ENCODE peak calls at places on chromosome 20, in six cellular contexts. D is BE2C, Q is GM23338, T is Calu3, L is ascending aorta, X is GM20000. K is an unnamed sample.

GRCh38 chr20:297925-298754 is 770 bp downstream of the ZCCHC3 start:
- DNase-seq in Q (peak; percentile 51), D (peak; percentile 25), L (no peak), T (peak; percentile 45), X (peak; percentile 70), K (no peak)

GRCh38 chr20:36941403-36941835 is 10.1 kb downstream of the SAMHD1 start:
- DNase-seq in Q (no peak), D (peak; percentile 19), T (no peak), L (no peak), X (no peak), K (no peak)

GRCh38 chr20:57613481-57613921 is 6.7 kb downstream of the ZBP1 start:
- DNase-seq in X (no peak), T (no peak), Q (no peak), L (no peak), D (no peak), K (no peak)

GRCh38 chr20:17691758-17692157 is 8.0 kb upstream of the BANF2 start:
- DNase-seq in D (no peak), X (no peak), Q (no peak), T (no peak), L (no peak), K (no peak)

GRCh38 chr20:13492001-13492480 is 146.7 kb downstream of the TASP1 start:
- DNase-seq in Q (peak; percentile 89), T (peak; percentile 18), D (no peak), X (no peak), L (no peak), K (no peak)

GRCh38 chr20:47971321-47971781 is 186.1 kb upstream of the SULF2 start:
- DNase-seq in X (no peak), T (no peak), L (no peak), Q (peak; percentile 2), D (no peak), K (no peak)

GRCh38 chr20:10848810-10849370 is 175.1 kb upstream of the JAG1 start:
- DNase-seq in T (peak; percentile 18), L (no peak), X (no peak), Q (peak; percentile 60), D (no peak), K (no peak)

GRCh38 chr20:53738945-53739798 is 145.5 kb upstream of the ZNF217 start:
- DNase-seq in X (no peak), D (no peak), Q (no peak), T (no peak), L (no peak), K (no peak)

GRCh38 chr20:13671500-13672288 is 33.0 kb upstream of the TASP1 start:
- DNase-seq in D (no peak), Q (no peak), L (no peak), X (no peak), T (no peak), K (no peak)

GRCh38 chr20:17568972-17569471 is 853 bp upstream of the DSTN start:
- DNase-seq in Q (peak; percentile 63), X (peak; percentile 41), T (peak; percentile 71), D (peak; percentile 85), L (peak; percentile 78), K (peak; percentile 82)

GRCh38 chr20:1569417-1569861 is 11.9 kb upstream of the SIRPD start:
- DNase-seq in L (no peak), Q (no peak), X (peak; percentile 0), T (peak; percentile 48), D (no peak), K (no peak)

DNA sequence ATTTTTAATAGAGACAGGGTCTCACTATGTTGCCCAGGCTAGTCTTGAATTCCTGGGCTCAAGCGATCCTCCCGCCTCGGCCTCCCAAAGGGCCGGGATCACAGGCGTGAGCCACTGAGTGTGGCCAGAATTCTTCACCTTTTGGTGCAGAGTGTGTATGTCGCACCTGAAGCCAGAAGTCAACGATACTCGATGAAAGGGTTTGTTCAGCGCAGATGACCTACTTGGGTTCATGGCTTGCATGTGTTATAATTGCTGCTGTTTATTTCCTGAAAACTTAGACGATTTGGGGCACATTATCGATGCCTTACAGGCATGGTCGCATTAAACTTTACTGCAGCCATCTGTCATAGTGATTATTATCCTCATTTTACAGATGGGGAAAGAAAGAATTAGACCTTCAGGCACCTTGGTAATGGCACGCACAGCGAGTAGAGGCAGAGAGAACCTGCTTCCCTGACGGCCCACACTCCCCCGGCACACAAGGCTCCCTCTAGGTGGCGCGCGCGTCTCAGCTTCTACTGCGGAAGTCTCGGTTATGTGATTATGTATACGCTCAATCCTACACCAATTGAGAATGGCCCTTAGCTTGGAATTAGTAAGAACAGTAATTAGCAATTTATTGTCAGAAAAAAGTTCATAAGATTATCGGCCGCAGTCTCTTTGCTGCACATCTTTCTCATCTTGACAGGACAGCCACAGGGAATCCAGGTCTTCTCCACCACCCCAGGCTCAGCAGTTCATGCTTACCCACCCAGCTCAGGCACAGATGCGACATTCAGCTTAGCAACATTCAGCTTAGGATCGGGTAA is 212.8 kb upstream of the PROKR2 start:
- DNase-seq in L (peak; percentile 31), X (peak; percentile 74), D (peak; percentile 91), Q (peak; percentile 94), T (peak; percentile 82), K (peak; percentile 81)
- TF ChIP-seq CTCF in L (peak; percentile 24), X (peak; percentile 76), D (peak; percentile 91), Q (peak; percentile 91), T (peak; percentile 37), K (peak; percentile 81)

DNA sequence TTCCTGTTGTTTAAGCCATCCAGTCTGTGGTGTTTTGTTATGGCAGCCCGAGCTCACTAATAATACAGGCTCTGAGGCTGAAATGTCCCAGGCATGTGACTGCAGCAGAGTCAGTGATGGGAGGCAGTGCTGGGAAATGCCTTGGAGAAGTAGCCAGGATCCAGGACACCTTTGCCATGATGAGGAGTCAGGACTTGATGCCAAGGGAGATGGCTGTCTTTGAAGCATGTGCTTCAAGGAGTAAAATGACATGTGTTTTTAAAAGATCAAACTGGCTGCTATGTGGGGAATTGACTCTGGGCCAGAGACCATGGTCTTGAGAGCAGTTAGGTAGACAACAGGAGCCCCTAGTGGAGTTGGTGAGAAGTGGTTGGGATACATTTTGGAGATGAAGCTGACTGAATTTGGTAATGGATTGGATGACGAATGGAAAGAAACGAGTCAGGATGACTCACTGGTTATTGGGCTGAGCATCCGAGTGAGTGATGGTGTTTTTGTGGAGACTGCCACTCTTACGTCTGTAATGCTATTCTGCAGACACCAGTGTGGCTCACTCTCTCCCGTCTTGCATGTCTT is 322.2 kb downstream of the PLCB1 start:
- DNase-seq in T (no peak), D (peak; percentile 78), L (no peak), X (peak; percentile 6), Q (peak; percentile 66), K (no peak)
- TF ChIP-seq CTCF in T (no peak), D (peak; percentile 93), L (no peak), X (no peak), Q (peak; percentile 52), K (peak; percentile 42)

DNA sequence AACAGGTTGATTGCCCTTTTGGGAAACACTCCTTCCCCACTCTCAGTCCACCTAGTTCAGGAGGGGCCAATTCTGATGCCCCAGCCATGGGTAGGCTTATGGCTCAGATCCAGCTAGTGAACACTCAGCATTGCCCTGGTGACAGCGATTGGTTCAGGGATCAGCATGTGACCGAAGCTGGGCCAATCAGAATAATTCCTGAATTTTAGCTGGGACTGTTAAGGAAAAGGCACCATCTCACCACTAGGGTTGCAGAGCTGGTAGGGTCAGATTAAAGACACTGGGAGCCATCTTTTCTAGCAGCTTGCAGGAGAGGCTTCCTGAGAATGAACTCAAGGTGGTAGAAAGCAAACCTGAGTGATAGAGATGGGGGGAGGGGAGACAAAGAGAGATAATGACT is 44.4 kb downstream of the EYA2 start:
- DNase-seq in X (no peak), L (no peak), Q (peak; percentile 82), D (no peak), T (peak; percentile 21), K (no peak)
- TF ChIP-seq CTCF in X (no peak), L (no peak), Q (peak; percentile 48), D (peak; percentile 26), T (peak; percentile 44), K (peak; percentile 63)

GRCh38 chr20:61350500-61351250 is 98.6 kb downstream of the CDH4 start:
- DNase-seq in Q (no peak), X (no peak), D (no peak), L (no peak), T (no peak), K (no peak)
- TF ChIP-seq CTCF in Q (peak; percentile 47), X (no peak), D (no peak), L (no peak), T (no peak), K (peak; percentile 50)

GRCh38 chr20:50313827-50314226 is 123.2 kb downstream of the CEBPB start:
- DNase-seq in X (no peak), T (no peak), Q (no peak), L (no peak), D (no peak), K (no peak)
- TF ChIP-seq CTCF in X (no peak), T (no peak), Q (no peak), L (no peak), D (no peak), K (no peak)

K was measured in type B pancreatic cell.